ENCODE peak calls at places on chromosome 20, in six cellular contexts. One of them, this sample, is unnamed. For H3K9me3, the result is how much of the 10 kb centered on the place peaks cover.

GRCh38 chr20:11235058-11235457 is 561.3 kb upstream of the JAG1 start:
- DNase-seq in H9: peak
- DNase-seq in fibroblast of lung: peak
- DNase-seq in AG04450: no peak
- DNase-seq in body of pancreas: no peak
- DNase-seq in left lung: no peak
- DNase-seq in this sample: no peak

GRCh38 chr20:60203451-60203850 is 245.2 kb downstream of the CDH26 start:
- DNase-seq in H9: no peak
- DNase-seq in fibroblast of lung: peak
- DNase-seq in AG04450: no peak
- DNase-seq in body of pancreas: no peak
- DNase-seq in left lung: no peak
- DNase-seq in this sample: no peak

GRCh38 chr20:17226410-17227198 is at the start of gene PCSK2:
- DNase-seq in H9: peak
- DNase-seq in fibroblast of lung: peak
- DNase-seq in AG04450: peak
- DNase-seq in body of pancreas: peak
- DNase-seq in left lung: peak
- DNase-seq in this sample: no peak

GRCh38 chr20:9903048-9903651 is 64.3 kb upstream of the PAK5 start:
- DNase-seq in H9: peak
- DNase-seq in fibroblast of lung: no peak
- DNase-seq in AG04450: no peak
- DNase-seq in body of pancreas: peak
- DNase-seq in left lung: no peak
- DNase-seq in this sample: no peak

GRCh38 chr20:54078296-54078695 is 7.9 kb upstream of the BCAS1 start:
- DNase-seq in H9: no peak
- DNase-seq in fibroblast of lung: no peak
- DNase-seq in AG04450: no peak
- DNase-seq in body of pancreas: no peak
- DNase-seq in left lung: no peak
- DNase-seq in this sample: no peak

GRCh38 chr20:58528412-58528811 is 13.2 kb upstream of the APCDD1L start:
- DNase-seq in H9: no peak
- DNase-seq in fibroblast of lung: no peak
- DNase-seq in AG04450: no peak
- DNase-seq in body of pancreas: no peak
- DNase-seq in left lung: no peak
- DNase-seq in this sample: no peak

GRCh38 chr20:36642136-36642535 is 3.9 kb downstream of the SLA2 start:
- DNase-seq in H9: no peak
- DNase-seq in fibroblast of lung: no peak
- DNase-seq in AG04450: no peak
- DNase-seq in body of pancreas: no peak
- DNase-seq in left lung: no peak
- DNase-seq in this sample: no peak

GRCh38 chr20:36606171-36607116 is 865 bp downstream of the RAB5IF start:
- DNase-seq in H9: no peak
- DNase-seq in fibroblast of lung: peak
- DNase-seq in AG04450: no peak
- DNase-seq in body of pancreas: peak
- DNase-seq in left lung: peak
- DNase-seq in this sample: no peak

GRCh38 chr20:35742741-35743523 is 872 bp upstream of the RBM39 start:
- DNase-seq in H9: no peak
- DNase-seq in fibroblast of lung: peak
- DNase-seq in AG04450: no peak
- DNase-seq in body of pancreas: peak
- DNase-seq in left lung: no peak
- DNase-seq in this sample: no peak

GRCh38 chr20:41340327-41341055 is at the start of gene LPIN3:
- DNase-seq in H9: peak
- DNase-seq in fibroblast of lung: peak
- DNase-seq in AG04450: no peak
- DNase-seq in body of pancreas: peak
- DNase-seq in left lung: peak
- DNase-seq in this sample: no peak

GRCh38 chr20:49285233-49285668 is 7.4 kb upstream of the ZNFX1 start:
- DNase-seq in H9: no peak
- DNase-seq in fibroblast of lung: no peak
- DNase-seq in AG04450: no peak
- DNase-seq in body of pancreas: no peak
- DNase-seq in left lung: no peak
- DNase-seq in this sample: no peak
- H3K9me3 ChIP-seq in H9: under half
- H3K9me3 ChIP-seq in fibroblast of lung: under half
- H3K9me3 ChIP-seq in AG04450: under half
- H3K9me3 ChIP-seq in body of pancreas: under half
- H3K9me3 ChIP-seq in left lung: under half
- H3K9me3 ChIP-seq in this sample: half or more

GRCh38 chr20:56155625-56156024 is 92.9 kb upstream of the MC3R start:
- DNase-seq in H9: no peak
- DNase-seq in fibroblast of lung: no peak
- DNase-seq in AG04450: no peak
- DNase-seq in body of pancreas: no peak
- DNase-seq in left lung: no peak
- DNase-seq in this sample: no peak

GRCh38 chr20:56160956-56161355 is 87.6 kb upstream of the MC3R start:
- DNase-seq in H9: no peak
- DNase-seq in fibroblast of lung: no peak
- DNase-seq in AG04450: no peak
- DNase-seq in body of pancreas: no peak
- DNase-seq in left lung: no peak
- DNase-seq in this sample: no peak

GRCh38 chr20:56158489-56158888 is 90.0 kb upstream of the MC3R start:
- DNase-seq in H9: no peak
- DNase-seq in fibroblast of lung: no peak
- DNase-seq in AG04450: no peak
- DNase-seq in body of pancreas: no peak
- DNase-seq in left lung: no peak
- DNase-seq in this sample: no peak

GRCh38 chr20:56151834-56152233 is 96.7 kb upstream of the MC3R start:
- DNase-seq in H9: no peak
- DNase-seq in fibroblast of lung: no peak
- DNase-seq in AG04450: no peak
- DNase-seq in body of pancreas: no peak
- DNase-seq in left lung: no peak
- DNase-seq in this sample: no peak

DNA sequence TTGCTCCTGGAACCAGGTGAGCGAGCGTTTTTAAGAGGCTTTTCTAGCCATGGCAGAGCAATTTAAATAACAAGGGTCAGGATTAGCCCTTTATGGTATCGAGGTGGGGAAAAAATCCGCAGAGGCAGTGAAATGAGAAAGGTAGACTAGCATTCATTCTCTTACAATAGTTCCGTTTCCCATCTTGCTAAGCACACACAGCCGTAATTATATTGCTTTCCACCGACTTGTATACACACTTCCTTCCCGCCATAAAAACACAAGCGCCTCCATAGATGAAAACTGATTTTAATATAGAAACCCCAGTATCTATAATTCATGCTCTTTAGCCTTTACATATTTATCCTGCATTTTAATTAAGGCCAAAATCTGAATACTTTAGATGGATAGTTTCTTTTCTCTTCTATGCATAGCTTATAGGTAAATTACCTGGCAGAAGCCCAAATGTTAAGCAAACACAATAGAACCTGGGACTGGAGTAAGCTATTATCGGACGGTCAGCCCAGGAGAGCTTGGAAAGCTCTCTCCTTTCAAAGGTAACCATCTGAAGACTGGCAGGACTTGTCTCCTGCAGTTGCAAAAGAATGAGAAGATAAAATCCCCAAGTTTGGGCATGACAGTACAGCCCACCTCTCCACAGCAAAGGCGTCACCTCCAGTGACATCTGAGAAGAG is 90.9 kb upstream of the MC3R start:
- DNase-seq in H9: no peak
- DNase-seq in fibroblast of lung: no peak
- DNase-seq in AG04450: no peak
- DNase-seq in body of pancreas: no peak
- DNase-seq in left lung: no peak
- DNase-seq in this sample: no peak
- H3K9me3 ChIP-seq in H9: half or more
- H3K9me3 ChIP-seq in fibroblast of lung: under half
- H3K9me3 ChIP-seq in AG04450: under half
- H3K9me3 ChIP-seq in body of pancreas: under half
- H3K9me3 ChIP-seq in left lung: under half
- H3K9me3 ChIP-seq in this sample: under half

GRCh38 chr20:31237763-31238162 is 19.7 kb upstream of the DEFB115 start:
- DNase-seq in H9: no peak
- DNase-seq in fibroblast of lung: no peak
- DNase-seq in AG04450: no peak
- DNase-seq in body of pancreas: no peak
- DNase-seq in left lung: no peak
- DNase-seq in this sample: no peak
- H3K9me3 ChIP-seq in H9: half or more
- H3K9me3 ChIP-seq in fibroblast of lung: under half
- H3K9me3 ChIP-seq in AG04450: half or more
- H3K9me3 ChIP-seq in body of pancreas: under half
- H3K9me3 ChIP-seq in left lung: half or more
- H3K9me3 ChIP-seq in this sample: under half

DNA sequence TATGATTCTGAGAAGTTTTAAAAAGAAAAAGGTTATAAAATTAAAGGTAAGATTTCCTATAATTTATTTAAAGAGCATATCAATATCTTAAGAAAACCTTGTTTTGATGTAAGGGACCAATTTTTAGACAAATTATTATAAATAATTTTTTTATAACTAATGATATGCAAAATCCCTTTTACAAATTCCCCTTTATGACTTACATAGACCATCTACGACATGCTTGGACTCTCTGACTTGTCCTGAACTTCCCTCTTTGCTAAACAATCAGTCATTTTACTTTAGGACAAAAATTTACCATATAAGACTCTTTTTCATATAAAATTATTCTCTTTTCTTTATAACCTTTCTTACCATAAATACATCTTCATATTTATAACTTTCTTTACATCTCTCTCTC is 15.3 kb upstream of the ANGPT4 start:
- DNase-seq in H9: no peak
- DNase-seq in fibroblast of lung: no peak
- DNase-seq in AG04450: no peak
- DNase-seq in body of pancreas: no peak
- DNase-seq in left lung: no peak
- DNase-seq in this sample: no peak
- H3K9me3 ChIP-seq in H9: under half
- H3K9me3 ChIP-seq in fibroblast of lung: under half
- H3K9me3 ChIP-seq in AG04450: under half
- H3K9me3 ChIP-seq in body of pancreas: under half
- H3K9me3 ChIP-seq in left lung: under half
- H3K9me3 ChIP-seq in this sample: under half

DNA sequence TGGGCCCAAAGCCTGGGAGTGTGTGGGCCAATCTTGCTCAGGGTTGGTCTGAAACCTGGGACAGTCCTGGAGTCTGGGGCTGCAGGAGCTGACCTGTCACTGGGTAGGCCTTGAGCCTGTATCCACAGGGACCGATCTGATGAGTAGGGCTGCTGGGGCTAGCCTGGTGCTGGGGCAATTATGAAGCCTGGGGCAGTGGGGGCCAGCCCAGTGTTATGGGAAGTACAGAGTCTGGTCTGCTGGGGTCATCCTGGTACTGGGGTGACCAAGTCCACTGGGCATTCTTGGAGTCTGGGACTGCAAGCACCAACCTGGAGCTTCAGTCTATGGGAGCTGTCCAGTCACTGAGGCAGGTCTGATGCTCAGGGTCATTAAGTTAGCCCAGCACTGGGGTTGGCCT is 20.7 kb downstream of the DEFB115 start:
- DNase-seq in H9: no peak
- DNase-seq in fibroblast of lung: no peak
- DNase-seq in AG04450: no peak
- DNase-seq in body of pancreas: no peak
- DNase-seq in left lung: no peak
- DNase-seq in this sample: no peak
- H3K9me3 ChIP-seq in H9: half or more
- H3K9me3 ChIP-seq in fibroblast of lung: under half
- H3K9me3 ChIP-seq in AG04450: under half
- H3K9me3 ChIP-seq in body of pancreas: under half
- H3K9me3 ChIP-seq in left lung: under half
- H3K9me3 ChIP-seq in this sample: under half

DNA sequence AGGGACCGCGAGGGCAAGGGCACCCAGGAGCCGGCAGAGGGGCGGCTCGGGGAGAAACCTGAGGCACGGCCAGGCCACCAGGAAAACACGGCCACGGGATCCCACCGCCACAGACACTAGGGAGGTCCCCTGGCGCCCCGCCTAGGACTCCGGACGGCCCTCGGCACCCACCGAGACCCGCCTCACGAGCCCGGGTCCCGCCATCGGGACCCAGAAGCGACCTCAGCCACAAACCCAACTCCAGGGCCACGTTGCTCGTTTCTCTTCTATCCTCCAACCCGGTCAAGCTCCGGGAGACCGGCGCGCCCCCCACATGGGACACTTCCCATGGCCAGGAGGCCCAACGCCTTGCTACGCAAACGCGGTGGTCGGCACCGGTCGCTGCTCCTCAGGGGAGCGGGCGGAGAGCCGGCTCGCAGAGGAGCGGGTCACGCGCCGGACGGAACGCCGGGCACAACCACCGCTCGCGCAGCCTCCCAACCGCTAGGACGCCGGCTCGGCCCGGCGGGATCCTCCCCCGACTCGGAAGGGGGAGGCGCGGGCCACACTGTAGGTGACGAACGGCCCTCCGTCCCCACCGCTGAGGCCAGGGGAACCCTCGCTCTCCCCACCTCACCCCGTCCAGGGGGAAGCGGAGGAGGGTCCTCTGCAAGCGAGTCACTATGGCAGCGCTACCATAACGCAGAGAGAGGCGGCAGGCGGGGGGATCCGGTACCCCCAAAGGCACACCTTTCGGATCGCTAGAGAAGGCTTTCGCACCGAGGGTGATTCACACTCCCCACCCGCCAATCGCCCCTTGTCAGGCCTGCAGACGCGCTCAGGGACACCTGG is 1514.1 kb upstream of the DEFB115 start:
- DNase-seq in H9: no peak
- DNase-seq in fibroblast of lung: no peak
- DNase-seq in AG04450: no peak
- DNase-seq in body of pancreas: no peak
- DNase-seq in left lung: no peak
- DNase-seq in this sample: no peak
- H3K9me3 ChIP-seq in H9: under half
- H3K9me3 ChIP-seq in fibroblast of lung: under half
- H3K9me3 ChIP-seq in AG04450: half or more
- H3K9me3 ChIP-seq in body of pancreas: under half
- H3K9me3 ChIP-seq in left lung: half or more
- H3K9me3 ChIP-seq in this sample: under half

GRCh38 chr20:29874476-29875202 is 1382.8 kb upstream of the DEFB115 start:
- DNase-seq in H9: no peak
- DNase-seq in fibroblast of lung: no peak
- DNase-seq in AG04450: no peak
- DNase-seq in body of pancreas: no peak
- DNase-seq in left lung: no peak
- DNase-seq in this sample: no peak

GRCh38 chr20:29878281-29878741 is 1379.2 kb upstream of the DEFB115 start:
- DNase-seq in H9: no peak
- DNase-seq in fibroblast of lung: no peak
- DNase-seq in AG04450: no peak
- DNase-seq in body of pancreas: peak
- DNase-seq in left lung: no peak
- DNase-seq in this sample: no peak

GRCh38 chr20:29878777-29879442 is 1378.6 kb upstream of the DEFB115 start:
- DNase-seq in H9: no peak
- DNase-seq in fibroblast of lung: no peak
- DNase-seq in AG04450: no peak
- DNase-seq in body of pancreas: no peak
- DNase-seq in left lung: no peak
- DNase-seq in this sample: no peak

GRCh38 chr20:29873946-29874345 is 1383.5 kb upstream of the DEFB115 start:
- DNase-seq in H9: peak
- DNase-seq in fibroblast of lung: peak
- DNase-seq in AG04450: no peak
- DNase-seq in body of pancreas: peak
- DNase-seq in left lung: peak
- DNase-seq in this sample: no peak

GRCh38 chr20:29876911-29877285 is 1380.6 kb upstream of the DEFB115 start:
- DNase-seq in H9: no peak
- DNase-seq in fibroblast of lung: no peak
- DNase-seq in AG04450: no peak
- DNase-seq in body of pancreas: no peak
- DNase-seq in left lung: no peak
- DNase-seq in this sample: no peak
- H3K9me3 ChIP-seq in H9: half or more
- H3K9me3 ChIP-seq in fibroblast of lung: under half
- H3K9me3 ChIP-seq in AG04450: half or more
- H3K9me3 ChIP-seq in body of pancreas: under half
- H3K9me3 ChIP-seq in left lung: half or more
- H3K9me3 ChIP-seq in this sample: under half

This sample was measured in T-helper 17 cell.